ENCODE peak calls at places on chromosomes 2 and 18, in seven cellular contexts. R is A673; G is brain microvascular endothelial cell; V is mammary epithelial cell; B is effector memory CD4-positive, alpha-beta T cell; P is heart right ventricle; K is fibroblast of lung. D is an unnamed sample. For H3K27me3, the result is how much of the 10 kb centered on the place peaks cover.

GRCh38 chr2:225165052-225165451 is 122.8 kb upstream of the DOCK10 start:
- DNase-seq in R (no peak), G (no peak), V (peak), B (no peak), P (no peak), K (peak), D (peak)

GRCh38 chr2:112168422-112169124 is 30.4 kb downstream of the FBLN7 start:
- DNase-seq in R (peak), G (no peak), V (peak), B (no peak), P (no peak), K (no peak), D (no peak)

GRCh38 chr2:108169982-108170625 is 69.7 kb upstream of the SULT1C3 start:
- DNase-seq in R (peak), G (no peak), V (peak), B (no peak), P (no peak), K (peak), D (no peak)

GRCh38 chr2:221818569-221818968 is 246.5 kb upstream of the EPHA4 start:
- DNase-seq in R (no peak), G (no peak), V (peak), B (no peak), P (no peak), K (no peak), D (no peak)

GRCh38 chr2:108858894-108859293 is 72.3 kb downstream of the CCDC138 start:
- DNase-seq in R (no peak), G (peak), V (peak), B (no peak), P (no peak), K (no peak), D (no peak)

GRCh38 chr2:237465515-237466227 is 21.4 kb upstream of the MLPH start:
- DNase-seq in R (no peak), G (peak), V (peak), B (no peak), P (no peak), K (peak), D (peak)

GRCh38 chr2:38037757-38038615 is 38.0 kb downstream of the CYP1B1 start:
- DNase-seq in R (peak), G (peak), V (peak), B (no peak), P (peak), K (peak), D (no peak)

GRCh38 chr2:98311771-98312545 is 34.3 kb upstream of the CNGA3 start:
- DNase-seq in R (no peak), G (no peak), V (no peak), B (no peak), P (no peak), K (no peak), D (no peak)

GRCh38 chr2:1675633-1676032 is 68.7 kb downstream of the PXDN start:
- DNase-seq in R (no peak), G (peak), V (peak), B (no peak), P (no peak), K (peak), D (peak)

GRCh38 chr2:75844651-75845050 is 133.9 kb upstream of the GCFC2 start:
- DNase-seq in R (peak), G (no peak), V (no peak), B (no peak), P (no peak), K (no peak), D (no peak)

GRCh38 chr2:143026411-143027054 is 102.7 kb upstream of the ARHGAP15 start:
- DNase-seq in R (peak), G (no peak), V (no peak), B (no peak), P (peak), K (no peak), D (no peak)

GRCh38 chr18:48326901-48327675 is 82.1 kb downstream of the ZBTB7C start:
- DNase-seq in R (no peak), G (peak), V (peak), B (no peak), P (no peak), K (peak), D (no peak)

GRCh38 chr2:50344509-50345106 is 687.3 kb downstream of the NRXN1 start:
- DNase-seq in R (peak), G (no peak), V (no peak), B (no peak), P (no peak), K (no peak), D (no peak)

GRCh38 chr2:205024822-205025518 is 479.7 kb downstream of the PARD3B start:
- DNase-seq in R (peak), G (peak), V (peak), B (no peak), P (peak), K (peak), D (peak)

GRCh38 chr2:205115516-205115915 is 566.8 kb upstream of the NRP2 start:
- DNase-seq in R (no peak), G (no peak), V (no peak), B (no peak), P (no peak), K (no peak), D (no peak)

GRCh38 chr18:489244-490023 is 11.1 kb downstream of the COLEC12 start:
- DNase-seq in R (no peak), G (peak), V (no peak), B (no peak), P (no peak), K (peak), D (no peak)

GRCh38 chr2:100292022-100292580 is 30.2 kb downstream of the LONRF2 start:
- DNase-seq in R (peak), G (peak), V (peak), B (peak), P (no peak), K (peak), D (peak)

GRCh38 chr18:43271593-43272432 is 5.5 kb downstream of the SYT4 start:
- DNase-seq in R (peak), G (peak), V (peak), B (no peak), P (peak), K (peak), D (peak)

GRCh38 chr18:14924226-14924625 is 176.3 kb downstream of the ANKRD30B start:
- DNase-seq in R (no peak), G (no peak), V (peak), B (no peak), P (no peak), K (peak), D (no peak)

GRCh38 chr2:142218471-142218870 is 87.7 kb upstream of the LRP1B start:
- DNase-seq in R (no peak), G (peak), V (peak), B (no peak), P (no peak), K (no peak), D (no peak)

GRCh38 chr2:189555243-189555642 is 25.3 kb downstream of the SLC40A1 start:
- DNase-seq in R (no peak), G (peak), V (peak), B (no peak), P (no peak), K (no peak), D (no peak)

GRCh38 chr2:158928965-158929364 is 39.5 kb upstream of the TANC1 start:
- DNase-seq in R (no peak), G (no peak), V (peak), B (no peak), P (no peak), K (no peak), D (no peak)

GRCh38 chr2:239159476-239159911 is 241.3 kb downstream of the HDAC4 start:
- DNase-seq in R (no peak), G (no peak), V (no peak), B (no peak), P (no peak), K (no peak), D (no peak)

GRCh38 chr2:68320118-68320641 is 431 bp upstream of the CNRIP1 start:
- DNase-seq in R (peak), G (no peak), V (peak), B (no peak), P (peak), K (no peak), D (no peak)

GRCh38 chr2:102386867-102387541 is 31.4 kb downstream of the IL18R1 start:
- DNase-seq in R (no peak), G (no peak), V (no peak), B (no peak), P (no peak), K (no peak), D (no peak)

GRCh38 chr2:70089946-70090523 is 2.8 kb downstream of the PCBP1 start:
- DNase-seq in R (peak), G (no peak), V (no peak), B (no peak), P (no peak), K (no peak), D (no peak)

GRCh38 chr2:240785424-240786335 is 34.3 kb downstream of the KIF1A start:
- DNase-seq in R (no peak), G (no peak), V (no peak), B (no peak), P (no peak), K (no peak), D (no peak)

GRCh38 chr2:45134014-45134413 is 124.8 kb upstream of the SIX2 start:
- DNase-seq in R (no peak), G (no peak), V (no peak), B (no peak), P (no peak), K (no peak), D (no peak)

GRCh38 chr2:32375228-32375892 is 18.5 kb downstream of the BIRC6 start:
- DNase-seq in R (no peak), G (no peak), V (no peak), B (no peak), P (no peak), K (no peak), D (no peak)

GRCh38 chr2:168246483-168247340 is 683 bp downstream of the STK39 start:
- DNase-seq in R (peak), G (peak), V (peak), B (peak), P (peak), K (peak), D (no peak)

GRCh38 chr18:22710628-22711380 is 222.3 kb upstream of the RBBP8 start:
- DNase-seq in R (no peak), G (peak), V (peak), B (no peak), P (peak), K (peak), D (no peak)

GRCh38 chr2:43075906-43076585 is 150.4 kb downstream of the ZFP36L2 start:
- DNase-seq in R (peak), G (peak), V (peak), B (no peak), P (no peak), K (peak), D (no peak)

GRCh38 chr18:36572135-36572856 is 256.5 kb downstream of the TPGS2 start:
- DNase-seq in R (peak), G (peak), V (no peak), B (no peak), P (no peak), K (peak), D (no peak)

GRCh38 chr18:55012041-55012440 is 52.8 kb upstream of the CCDC68 start:
- DNase-seq in R (no peak), G (no peak), V (no peak), B (no peak), P (no peak), K (no peak), D (no peak)

GRCh38 chr2:240912878-240913809 is 7.0 kb downstream of the CROCC2 start:
- DNase-seq in R (no peak), G (no peak), V (peak), B (no peak), P (no peak), K (peak), D (no peak)

GRCh38 chr2:230694241-230694640 is 18.4 kb upstream of the CAB39 start:
- DNase-seq in R (no peak), G (no peak), V (peak), B (no peak), P (no peak), K (no peak), D (no peak)

GRCh38 chr2:173999272-173999671 is 34.1 kb upstream of the SP3 start:
- DNase-seq in R (no peak), G (no peak), V (no peak), B (no peak), P (peak), K (no peak), D (no peak)

GRCh38 chr2:152063325-152063924 is 35.4 kb downstream of the CACNB4 start:
- DNase-seq in R (no peak), G (no peak), V (no peak), B (no peak), P (no peak), K (no peak), D (no peak)
- H3K27me3 ChIP-seq in R (under half), G (under half), V (under half), B (under half), P (under half), K (under half), D (under half)

GRCh38 chr2:120342451-120342850 is 3.5 kb upstream of the INHBB start:
- DNase-seq in R (no peak), G (no peak), V (no peak), B (no peak), P (no peak), K (no peak), D (no peak)
- H3K4me3 ChIP-seq in R (no peak), G (no peak), V (no peak), B (no peak), P (no peak), K (no peak), D (no peak)

GRCh38 chr18:63144748-63145147 is 174.8 kb downstream of the BCL2 start:
- DNase-seq in R (no peak), G (no peak), V (no peak), B (no peak), P (no peak), K (no peak), D (no peak)

GRCh38 chr18:63141777-63142176 is 177.8 kb downstream of the BCL2 start:
- DNase-seq in R (no peak), G (no peak), V (no peak), B (no peak), P (no peak), K (no peak), D (no peak)

GRCh38 chr18:63140997-63141776 is 178.4 kb downstream of the BCL2 start:
- DNase-seq in R (no peak), G (no peak), V (no peak), B (no peak), P (no peak), K (no peak), D (no peak)

GRCh38 chr18:63142502-63143045 is 177.0 kb downstream of the BCL2 start:
- DNase-seq in R (no peak), G (no peak), V (no peak), B (no peak), P (no peak), K (no peak), D (no peak)

DNA sequence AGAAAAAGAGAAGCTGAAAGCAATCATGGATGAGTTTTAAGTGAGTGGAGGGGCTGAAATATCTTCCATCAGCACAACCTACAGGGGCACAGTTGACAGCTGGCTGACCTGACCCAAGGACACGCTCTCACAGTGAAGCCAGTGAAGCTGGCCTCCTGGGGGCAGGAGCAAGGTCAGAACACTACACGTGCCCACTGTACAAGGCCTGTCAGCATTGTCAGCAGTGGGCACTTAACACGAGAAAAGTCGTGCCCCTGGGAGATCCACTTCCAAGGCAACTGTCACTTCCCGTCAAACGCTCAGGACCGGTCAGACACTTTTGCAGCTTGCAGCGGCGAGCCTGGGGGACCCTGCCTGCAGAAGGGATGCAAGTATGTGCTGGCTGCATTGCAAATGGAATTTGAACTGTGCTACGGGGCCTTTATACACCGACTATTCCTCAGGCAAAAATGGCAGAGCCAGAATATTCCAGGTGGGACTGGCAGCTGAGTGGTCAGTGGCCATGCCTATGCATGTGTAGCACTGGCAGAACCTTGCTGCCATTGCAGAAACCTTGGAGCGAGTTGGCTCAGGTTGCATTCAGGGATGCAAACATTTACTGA is 176.2 kb downstream of the BCL2 start:
- DNase-seq in R (no peak), G (no peak), V (no peak), B (no peak), P (no peak), K (no peak), D (no peak)
- H3K27me3 ChIP-seq in R (under half), G (under half), V (under half), B (under half), P (under half), K (under half), D (under half)

DNA sequence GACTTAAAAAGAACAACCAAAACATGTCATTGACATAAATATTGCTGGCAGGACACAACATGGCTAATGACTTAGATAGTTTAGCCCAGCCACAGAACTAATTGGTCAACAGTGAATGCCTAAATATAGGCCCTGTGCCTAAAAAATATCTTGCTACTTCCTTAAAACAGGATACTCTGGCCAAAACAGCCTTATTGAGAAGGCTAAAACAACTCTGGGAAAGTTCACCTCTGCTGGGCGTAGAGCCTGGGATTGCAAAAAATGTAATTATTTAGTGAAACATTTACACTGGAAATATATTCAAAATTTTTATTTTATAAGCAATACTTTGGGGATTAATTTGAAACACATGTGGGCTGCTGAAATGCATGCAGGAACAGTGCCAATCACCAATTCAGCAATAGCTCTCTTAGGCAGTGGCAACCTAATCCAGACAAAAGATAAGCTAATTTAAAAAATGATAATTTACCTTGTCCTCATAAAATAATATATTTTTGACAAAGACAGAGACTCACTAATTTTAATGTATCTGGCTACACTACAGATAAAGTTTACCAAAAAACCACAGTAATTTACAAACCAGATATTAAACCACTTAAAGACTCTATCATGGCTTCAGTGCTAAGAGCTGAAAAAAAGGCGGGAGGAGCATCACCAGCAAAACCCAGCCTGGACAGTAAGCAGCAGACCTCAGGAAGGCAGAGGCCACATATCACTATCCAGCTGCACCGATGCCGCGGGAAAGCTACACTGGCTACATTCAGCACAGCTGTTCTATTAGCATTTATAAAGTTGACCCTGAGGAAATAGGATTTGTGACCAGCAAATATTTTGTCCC is 18.5 kb downstream of the TRAK2 start:
- DNase-seq in R (peak), G (peak), V (no peak), B (no peak), P (peak), K (peak), D (no peak)
- H3K4me3 ChIP-seq in R (no peak), G (no peak), V (no peak), B (no peak), P (peak), K (no peak), D (no peak)

DNA sequence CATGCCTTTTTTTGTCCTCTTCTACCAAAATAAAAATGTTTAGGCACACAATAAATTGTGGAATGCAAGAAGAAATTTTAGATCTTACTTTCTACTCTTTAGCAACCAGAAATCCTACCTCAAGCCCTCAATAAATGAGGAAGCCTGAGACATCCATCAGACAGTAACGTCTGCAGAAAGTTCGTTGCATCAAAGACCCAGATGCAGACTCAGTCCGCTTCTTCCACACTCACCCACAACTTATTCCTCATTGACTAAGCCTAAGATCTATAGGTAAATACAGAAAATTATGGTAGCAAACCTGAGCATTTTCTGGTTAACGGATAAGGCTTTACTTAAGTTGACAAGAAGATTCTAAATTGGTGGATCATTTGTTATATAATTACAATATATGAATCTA is 579.4 kb upstream of the ID2 start:
- DNase-seq in R (no peak), G (no peak), V (no peak), B (no peak), P (no peak), K (no peak), D (no peak)
- H3K27me3 ChIP-seq in R (under half), G (under half), V (under half), B (under half), P (under half), K (under half), D (under half)

GRCh38 chr2:25337276-25337675 is 4.4 kb downstream of the DNMT3A start:
- DNase-seq in R (no peak), G (no peak), V (no peak), B (no peak), P (no peak), K (no peak), D (no peak)

GRCh38 chr2:25337891-25338290 is 3.8 kb downstream of the DNMT3A start:
- DNase-seq in R (no peak), G (no peak), V (no peak), B (no peak), P (no peak), K (no peak), D (no peak)

GRCh38 chr2:25335204-25335603 is 6.5 kb downstream of the DNMT3A start:
- DNase-seq in R (no peak), G (no peak), V (no peak), B (no peak), P (no peak), K (no peak), D (no peak)

GRCh38 chr2:25335971-25336370 is 5.8 kb downstream of the DNMT3A start:
- DNase-seq in R (no peak), G (no peak), V (no peak), B (no peak), P (no peak), K (no peak), D (no peak)

DNA sequence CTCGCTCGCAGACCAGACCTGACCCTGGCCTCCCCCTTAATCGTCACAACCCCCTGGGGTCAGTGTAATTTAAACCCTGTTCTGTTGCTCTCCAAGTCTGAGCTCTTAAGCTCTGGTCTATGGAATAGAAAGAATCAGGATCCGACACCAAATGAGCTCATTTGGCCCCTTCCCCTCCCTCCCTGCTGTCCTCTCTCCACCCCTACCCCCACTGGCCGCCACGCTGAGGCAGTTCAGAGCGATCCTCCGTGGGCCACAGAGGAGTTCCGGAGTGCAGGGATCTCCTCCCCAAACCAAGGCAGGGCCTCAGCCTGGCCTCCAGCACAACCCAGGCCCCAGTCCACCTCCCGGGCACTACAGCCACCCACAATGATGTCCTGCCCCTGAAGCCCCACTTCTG is 5.3 kb downstream of the DNMT3A start:
- DNase-seq in R (no peak), G (no peak), V (no peak), B (no peak), P (no peak), K (no peak), D (no peak)
- H3K4me3 ChIP-seq in R (no peak), G (no peak), V (no peak), B (no peak), P (no peak), K (no peak), D (no peak)

D was measured in AG04450.